ENCODE peak calls at places on chromosomes 6 and 20, in four cellular contexts. J is HepG2, A is GM23338, B is H1. C is an unnamed sample.

GRCh38 chr6:46989384-46989783 is 52.7 kb downstream of the ADGRF1 start:
- DNase-seq in J (no peak), A (no peak), B (no peak), C (no peak)

GRCh38 chr6:81511423-81511822 is 241.1 kb downstream of the TENT5A start:
- DNase-seq in J (peak), A (no peak), B (no peak), C (no peak)

GRCh38 chr6:165705941-165706340 is 42.9 kb upstream of the PDE10A start:
- DNase-seq in J (no peak), A (no peak), B (no peak), C (no peak)

GRCh38 chr6:39530201-39530759 is 194.9 kb downstream of the KIF6 start:
- DNase-seq in J (no peak), A (no peak), B (no peak), C (no peak)

GRCh38 chr6:158760618-158761250 is 58.4 kb downstream of the EZR start:
- DNase-seq in J (no peak), A (no peak), B (peak), C (no peak)

GRCh38 chr20:25033941-25034335 is 24.0 kb downstream of the ACSS1 start:
- DNase-seq in J (no peak), A (no peak), B (no peak), C (no peak)

GRCh38 chr20:46894579-46894958 is at the start of gene EYA2:
- DNase-seq in J (no peak), A (peak), B (peak), C (no peak)

GRCh38 chr6:108655840-108656650 is 95.3 kb downstream of the FOXO3 start:
- DNase-seq in J (peak), A (no peak), B (no peak), C (no peak)

GRCh38 chr6:14441371-14441781 is 323.8 kb downstream of the CD83 start:
- DNase-seq in J (no peak), A (no peak), B (no peak), C (no peak)

GRCh38 chr6:1607557-1608221 is 2.0 kb upstream of the FOXC1 start:
- DNase-seq in J (peak), A (peak), B (peak), C (no peak)

GRCh38 chr20:38787870-38788269 is 17.6 kb upstream of the PPP1R16B start:
- DNase-seq in J (no peak), A (no peak), B (no peak), C (no peak)

GRCh38 chr6:52958546-52959255 is 36.4 kb downstream of the GSTA4 start:
- DNase-seq in J (no peak), A (no peak), B (no peak), C (no peak)

GRCh38 chr6:22756365-22756764 is 187.0 kb downstream of the HDGFL1 start:
- DNase-seq in J (no peak), A (no peak), B (no peak), C (no peak)

GRCh38 chr6:89599727-89600126 is 38.8 kb downstream of the LYRM2 start:
- DNase-seq in J (no peak), A (no peak), B (no peak), C (no peak)

GRCh38 chr6:45653117-45653883 is 275.6 kb upstream of the SUPT3H start:
- DNase-seq in J (no peak), A (no peak), B (no peak), C (no peak)

GRCh38 chr6:159701413-159701999 is 8.5 kb upstream of the SOD2 start:
- DNase-seq in J (peak), A (no peak), B (no peak), C (no peak)

GRCh38 chr6:161242779-161243693 is 30.8 kb downstream of the AGPAT4 start:
- DNase-seq in J (no peak), A (peak), B (peak), C (peak)

GRCh38 chr20:3823881-3824280 is 3.5 kb downstream of the AP5S1 start:
- DNase-seq in J (no peak), A (no peak), B (no peak), C (no peak)

GRCh38 chr20:3828798-3829197 is 8.5 kb downstream of the AP5S1 start:
- DNase-seq in J (no peak), A (no peak), B (no peak), C (no peak)

GRCh38 chr20:3821996-3822395 is 1.6 kb downstream of the AP5S1 start:
- DNase-seq in J (no peak), A (no peak), B (no peak), C (no peak)

GRCh38 chr20:3826420-3826819 is 6.1 kb downstream of the AP5S1 start:
- DNase-seq in J (no peak), A (no peak), B (no peak), C (no peak)

DNA sequence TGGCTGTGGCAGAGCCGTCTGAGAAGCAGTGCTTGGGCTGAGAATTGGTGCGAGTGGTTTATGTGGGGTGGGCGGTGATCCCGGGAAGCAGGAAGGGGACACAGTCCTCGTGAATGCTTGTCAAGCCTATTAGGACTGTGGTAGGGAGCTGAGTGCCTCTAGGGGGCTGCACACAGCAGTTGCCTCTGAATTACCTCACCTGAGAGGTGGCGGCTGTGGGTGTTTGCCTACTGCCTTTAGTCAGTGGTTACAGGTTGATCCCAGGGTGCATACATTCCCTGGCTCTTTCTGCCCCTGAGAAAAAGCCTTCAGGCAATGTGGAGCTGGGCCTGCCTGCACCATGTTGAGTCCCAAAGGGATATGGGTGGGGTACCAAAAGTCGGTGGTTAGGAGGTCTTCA is 5.2 kb downstream of the AP5S1 start:
- DNase-seq in J (peak), A (peak), B (no peak), C (no peak)
- TF ChIP-seq EZH2 in J (no peak), A (no peak), B (no peak), C (no peak)

GRCh38 chr6:139882234-139882633 is 507.8 kb upstream of the CITED2 start:
- DNase-seq in J (no peak), A (peak), B (no peak), C (no peak)

GRCh38 chr6:139881728-139882211 is 507.3 kb upstream of the CITED2 start:
- DNase-seq in J (peak), A (peak), B (peak), C (peak)

GRCh38 chr6:139879823-139880356 is 505.4 kb upstream of the CITED2 start:
- DNase-seq in J (no peak), A (no peak), B (no peak), C (no peak)

GRCh38 chr6:139881251-139881650 is 506.8 kb upstream of the CITED2 start:
- DNase-seq in J (no peak), A (no peak), B (no peak), C (no peak)

DNA sequence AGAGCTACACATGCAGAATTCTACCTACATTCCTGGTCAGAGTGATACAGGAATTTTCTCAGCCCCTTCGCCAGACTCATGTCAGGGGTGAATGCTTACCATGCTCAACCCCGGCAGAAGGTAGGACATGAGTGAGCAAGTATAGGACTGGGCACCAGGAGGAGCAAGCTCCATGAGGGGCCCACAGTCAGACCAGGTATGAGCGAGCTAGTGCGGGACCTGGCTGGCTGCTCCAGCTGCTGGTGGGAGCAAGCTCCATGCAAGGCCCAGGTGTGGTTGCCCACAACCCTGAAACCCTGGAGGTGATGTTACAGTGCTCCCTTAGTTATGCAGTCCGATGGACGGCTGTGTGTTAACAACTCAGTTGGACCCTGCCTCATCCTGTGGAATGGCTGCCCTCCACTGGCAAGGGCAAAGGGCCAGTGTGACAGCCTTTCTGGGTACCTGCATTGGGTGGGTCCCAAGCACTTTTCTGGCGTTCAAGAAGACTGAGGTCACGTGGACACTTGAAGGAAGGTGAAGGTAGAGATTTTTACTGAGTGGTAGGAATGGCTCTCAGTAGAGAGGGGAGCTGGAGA is 503.5 kb upstream of the CITED2 start:
- DNase-seq in J (no peak), A (no peak), B (no peak), C (no peak)
- TF ChIP-seq CTCF in J (peak), A (peak), B (no peak), C (no peak)

DNA sequence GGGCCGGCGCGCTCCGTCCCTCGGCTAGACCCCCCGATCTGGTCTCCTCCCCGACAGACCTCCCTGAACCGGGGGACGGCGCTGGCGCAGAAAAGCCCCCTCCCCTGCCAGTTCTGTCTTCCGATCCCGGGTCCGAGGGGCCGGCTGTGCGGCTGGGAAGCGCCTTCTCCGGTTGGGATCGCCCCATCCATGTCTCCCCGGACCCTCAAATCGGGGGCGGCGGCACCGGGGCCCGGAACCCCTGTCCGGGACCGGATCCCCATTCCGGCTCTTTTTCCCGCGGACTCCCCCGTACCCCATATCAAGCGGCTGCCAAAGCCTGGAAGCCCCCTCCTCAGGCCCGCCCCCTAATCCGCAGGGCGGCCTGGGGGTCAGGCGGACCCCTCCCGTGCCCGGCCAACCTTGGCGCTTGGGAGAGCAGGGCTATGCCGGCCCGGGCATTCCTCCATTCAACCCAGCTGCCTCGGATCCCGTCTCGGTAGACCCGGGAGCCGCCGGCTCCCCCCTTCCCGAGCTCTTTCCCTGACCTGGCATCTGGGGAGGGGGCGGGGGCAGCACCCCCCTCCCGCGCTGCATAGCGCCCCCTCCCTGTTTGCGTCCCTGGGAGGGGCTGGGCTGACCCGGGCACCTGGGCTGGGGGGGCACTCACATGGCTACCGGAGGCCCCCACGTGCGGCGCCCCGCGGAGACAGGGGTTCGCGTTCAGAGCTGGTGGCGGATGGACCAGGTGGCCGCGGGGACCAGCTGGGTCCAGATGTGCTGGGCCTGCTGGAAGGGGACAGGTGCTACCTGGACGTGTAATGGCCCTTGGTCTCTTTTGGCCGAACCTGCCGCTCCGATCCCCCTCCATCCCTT is 645 bp downstream of the DLGAP4 start:
- DNase-seq in J (no peak), A (peak), B (peak), C (no peak)
- TF ChIP-seq EZH2 in J (no peak), A (no peak), B (no peak), C (no peak)

GRCh38 chr20:62141043-62141396 is 2.2 kb downstream of the PSMA7 start:
- DNase-seq in J (no peak), A (no peak), B (no peak), C (no peak)

GRCh38 chr20:62139636-62140035 is 3.6 kb downstream of the PSMA7 start:
- DNase-seq in J (no peak), A (no peak), B (no peak), C (no peak)

GRCh38 chr20:62142252-62143117 is 709 bp downstream of the PSMA7 start:
- DNase-seq in J (no peak), A (peak), B (no peak), C (peak)

GRCh38 chr20:62143118-62143975 is at the start of the genes PSMA7 and SS18L1:
- DNase-seq in J (peak), A (peak), B (peak), C (peak)

GRCh38 chr20:62141397-62142251 is 1.6 kb downstream of the PSMA7 start:
- DNase-seq in J (peak), A (peak), B (no peak), C (peak)
- TF ChIP-seq CTCF in J (peak), A (peak), B (peak), C (peak)

GRCh38 chr6:48144024-48144423 is 33.0 kb upstream of the PTCHD4 start:
- DNase-seq in J (no peak), A (no peak), B (no peak), C (no peak)

GRCh38 chr6:48147101-48147500 is 36.1 kb upstream of the PTCHD4 start:
- DNase-seq in J (no peak), A (no peak), B (no peak), C (no peak)

GRCh38 chr6:48140221-48140620 is 29.2 kb upstream of the PTCHD4 start:
- DNase-seq in J (no peak), A (no peak), B (no peak), C (no peak)

GRCh38 chr6:48136856-48137255 is 25.9 kb upstream of the PTCHD4 start:
- DNase-seq in J (no peak), A (peak), B (no peak), C (no peak)

DNA sequence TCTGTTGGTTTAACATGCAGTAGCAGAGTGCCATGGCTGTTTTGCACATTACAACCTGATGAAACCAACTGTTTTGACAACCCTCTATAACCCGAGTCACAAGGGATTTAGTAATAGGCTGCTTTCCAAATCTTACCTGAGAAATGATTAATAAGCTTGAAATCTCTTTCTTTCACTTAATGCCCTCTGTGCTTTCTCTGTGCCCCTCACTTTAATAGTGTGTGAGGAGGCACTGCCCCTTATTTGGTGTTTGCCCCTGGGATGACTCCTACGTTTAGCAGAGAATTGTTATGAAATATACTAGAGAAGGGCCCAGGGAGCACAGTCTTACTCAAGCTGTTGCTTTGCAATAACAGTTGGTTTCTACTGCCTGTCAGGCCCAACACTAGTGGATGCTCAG is 31.0 kb upstream of the PTCHD4 start:
- DNase-seq in J (no peak), A (no peak), B (no peak), C (no peak)
- TF ChIP-seq EZH2 in J (no peak), A (no peak), B (no peak), C (no peak)

GRCh38 chr20:51220293-51220706 is 197.4 kb upstream of the KCNG1 start:
- DNase-seq in J (peak), A (peak), B (peak), C (peak)
- TF ChIP-seq CTCF in J (peak), A (peak), B (peak), C (peak)

DNA sequence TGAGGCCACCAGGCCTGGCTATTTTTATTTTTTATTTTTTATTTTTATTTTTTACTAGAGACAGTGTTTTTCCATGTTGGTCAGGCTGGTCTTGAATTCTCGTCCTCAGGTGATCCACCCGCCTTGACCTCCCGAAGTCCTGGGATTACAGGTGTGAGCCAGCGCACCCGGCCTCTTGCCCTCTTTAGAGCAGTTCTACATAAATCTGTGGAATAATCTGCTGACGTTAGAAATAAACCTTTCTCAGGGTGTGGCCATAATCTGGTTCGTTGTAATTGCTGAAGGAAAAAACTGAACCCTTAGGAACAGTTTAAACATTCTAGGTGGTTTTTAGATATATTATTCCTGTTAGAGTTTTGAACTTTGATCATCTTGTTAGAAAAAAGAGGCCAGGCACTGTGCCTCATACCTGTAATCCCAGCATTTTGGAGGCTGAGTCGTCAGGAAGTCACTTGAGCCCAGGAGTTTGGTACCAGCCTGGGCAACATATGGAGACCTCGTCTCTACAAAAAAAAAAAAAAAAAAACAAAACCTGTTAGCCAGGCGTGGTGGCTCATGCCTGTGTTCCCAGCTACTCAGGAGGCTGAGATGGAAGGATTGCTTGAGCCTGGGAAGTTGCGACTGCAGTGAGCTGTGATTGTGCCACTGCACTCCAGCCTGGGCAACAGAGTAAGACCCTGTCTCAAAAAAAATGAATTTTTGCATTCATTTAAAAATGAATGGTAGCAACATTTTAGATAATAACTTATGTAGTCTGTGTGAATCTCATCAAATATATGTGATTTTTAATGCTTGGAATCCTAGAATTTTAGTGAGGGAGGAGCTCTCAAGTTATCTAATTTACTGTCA is 24.2 kb downstream of the ASXL1 start:
- DNase-seq in J (no peak), A (no peak), B (no peak), C (no peak)
- TF ChIP-seq EZH2 in J (no peak), A (no peak), B (no peak), C (no peak)